ENCODE peak calls at places on chromosomes 3 and 15, in ten cellular contexts. Q is stimulated activated naive CD8-positive, alpha-beta T cell treated with anti-CD3 and anti-CD28 coated beads, Interleukin-15, Interleukin-2, amounts not matched to agents 100 U/mL and 50 U/mL, for 24 hours; P is GM12892; A is GM04503; C is fibroblast of the conjunctiva; W is endothelial cell; V is lower leg skin; T is H9; G is hepatocyte; O is stimulated activated CD8-positive, alpha-beta memory T cell treated with anti-CD3 and anti-CD28 coated beads, Interleukin-4, amount 100 ng/mL, for 4 hours. N is an unnamed sample.

GRCh38 chr3:66709464-66710058 is 208.7 kb upstream of the LRIG1 start:
- DNase-seq in Q (no peak), P (no peak), A (no peak), C (no peak), W (no peak), V (peak), T (no peak), G (no peak), O (no peak), N (no peak)

GRCh38 chr3:12170207-12170606 is 11.5 kb upstream of the TIMP4 start:
- DNase-seq in Q (no peak), P (no peak), A (no peak), C (no peak), W (no peak), V (no peak), T (no peak), G (no peak), O (no peak), N (no peak)

GRCh38 chr3:149371001-149371722 is 6.3 kb downstream of the TM4SF1 start:
- DNase-seq in Q (no peak), P (no peak), A (no peak), C (no peak), W (peak), V (no peak), T (no peak), G (peak), O (no peak), N (no peak)

GRCh38 chr3:36457667-36458066 is 77.4 kb downstream of the STAC start:
- DNase-seq in Q (no peak), P (no peak), A (no peak), C (no peak), W (no peak), V (no peak), T (no peak), G (no peak), O (no peak), N (no peak)

GRCh38 chr3:6437631-6438030 is 423.3 kb upstream of the GRM7 start:
- DNase-seq in Q (no peak), P (no peak), A (no peak), C (no peak), W (no peak), V (no peak), T (no peak), G (no peak), O (no peak), N (no peak)

GRCh38 chr15:93037341-93038063 is 51.5 kb downstream of the RGMA start:
- DNase-seq in Q (no peak), P (no peak), A (no peak), C (no peak), W (no peak), V (no peak), T (no peak), G (peak), O (no peak), N (peak)

GRCh38 chr3:134718736-134719135 is 67.9 kb upstream of the KY start:
- DNase-seq in Q (no peak), P (no peak), A (peak), C (no peak), W (no peak), V (no peak), T (no peak), G (no peak), O (no peak), N (no peak)

GRCh38 chr3:103499132-103499885 is 1064.5 kb downstream of the ZPLD1 start:
- DNase-seq in Q (no peak), P (no peak), A (peak), C (no peak), W (no peak), V (no peak), T (no peak), G (no peak), O (no peak), N (no peak)

GRCh38 chr3:25823314-25823713 is 33.4 kb downstream of the OXSM start:
- DNase-seq in Q (no peak), P (no peak), A (no peak), C (no peak), W (no peak), V (no peak), T (no peak), G (no peak), O (no peak), N (no peak)

GRCh38 chr3:100335137-100335833 is 728 bp downstream of the NIT2 start:
- DNase-seq in Q (peak), P (peak), A (no peak), C (no peak), W (peak), V (peak), T (peak), G (peak), O (no peak), N (peak)

GRCh38 chr15:29348308-29348914 is 78.8 kb upstream of the NSMCE3 start:
- DNase-seq in Q (no peak), P (no peak), A (no peak), C (no peak), W (no peak), V (no peak), T (peak), G (peak), O (no peak), N (peak)

GRCh38 chr15:101266034-101266433 is 11.3 kb downstream of the SELENOS start:
- DNase-seq in Q (no peak), P (no peak), A (peak), C (no peak), W (no peak), V (no peak), T (no peak), G (no peak), O (no peak), N (no peak)

GRCh38 chr3:32296251-32297204 is 58.0 kb downstream of the CMTM8 start:
- DNase-seq in Q (peak), P (peak), A (no peak), C (peak), W (peak), V (peak), T (peak), G (peak), O (peak), N (peak)

GRCh38 chr3:189204467-189204866 is 32.7 kb downstream of the TPRG1 start:
- DNase-seq in Q (no peak), P (no peak), A (no peak), C (no peak), W (peak), V (no peak), T (no peak), G (no peak), O (no peak), N (no peak)

GRCh38 chr3:119809249-119810017 is 27.5 kb downstream of the NR1I2 start:
- DNase-seq in Q (peak), P (peak), A (no peak), C (no peak), W (no peak), V (no peak), T (no peak), G (no peak), O (no peak), N (no peak)

GRCh38 chr15:71237456-71238188 is 122.4 kb downstream of the THSD4 start:
- DNase-seq in Q (no peak), P (no peak), A (peak), C (peak), W (no peak), V (peak), T (no peak), G (peak), O (no peak), N (peak)

GRCh38 chr15:25230442-25230841 is 208.4 kb downstream of the UBE3A start:
- DNase-seq in Q (no peak), P (no peak), A (no peak), C (no peak), W (no peak), V (no peak), T (no peak), G (no peak), O (no peak), N (no peak)

GRCh38 chr15:90184119-90184785 is 16.9 kb upstream of the SEMA4B start:
- DNase-seq in Q (no peak), P (peak), A (peak), C (no peak), W (no peak), V (peak), T (peak), G (peak), O (no peak), N (peak)

GRCh38 chr3:146156060-146156459 is 4.9 kb downstream of the PLOD2 start:
- DNase-seq in Q (no peak), P (no peak), A (no peak), C (no peak), W (no peak), V (no peak), T (no peak), G (no peak), O (no peak), N (no peak)

GRCh38 chr15:84734794-84735479 is 13.5 kb upstream of the ZNF592 start:
- DNase-seq in Q (peak), P (peak), A (no peak), C (no peak), W (peak), V (peak), T (peak), G (peak), O (peak), N (no peak)

GRCh38 chr15:76337739-76338554 is 1.4 kb downstream of the ISL2 start:
- DNase-seq in Q (peak), P (no peak), A (no peak), C (no peak), W (no peak), V (no peak), T (peak), G (no peak), O (no peak), N (no peak)

GRCh38 chr3:137866933-137867332 is 102.8 kb downstream of the SOX14 start:
- DNase-seq in Q (no peak), P (no peak), A (no peak), C (no peak), W (no peak), V (no peak), T (peak), G (no peak), O (no peak), N (no peak)

GRCh38 chr3:180612363-180612762 is 10.4 kb downstream of the TTC14 start:
- DNase-seq in Q (no peak), P (no peak), A (no peak), C (no peak), W (no peak), V (no peak), T (no peak), G (no peak), O (no peak), N (no peak)

GRCh38 chr15:78075490-78076230 is 1.9 kb downstream of the TBC1D2B start:
- DNase-seq in Q (no peak), P (no peak), A (peak), C (peak), W (peak), V (peak), T (peak), G (peak), O (no peak), N (no peak)

N was measured in occipital lobe.